ENCODE peak calls at places on chromosome 2, in four cellular contexts. X is WTC11, Y is GM12878, Q is K562. V is an unnamed sample.

GRCh38 chr2:70656421-70657010 is 102.9 kb upstream of the TGFA start:
- DNase-seq in Q (no peak), X (no peak), Y (no peak), V (no peak)

GRCh38 chr2:30664761-30665358 is 142.4 kb downstream of the CAPN13 start:
- DNase-seq in Y (no peak), Q (peak), X (no peak), V (peak)

GRCh38 chr2:176131617-176132396 is 2.3 kb downstream of the HOXD8 start:
- DNase-seq in Q (no peak), X (no peak), Y (no peak), V (no peak)

GRCh38 chr2:181305151-181306123 is 151.7 kb upstream of the ITGA4 start:
- DNase-seq in Q (no peak), X (peak), Y (peak), V (peak)

GRCh38 chr2:222738759-222739292 is 67.4 kb downstream of the MOGAT1 start:
- DNase-seq in X (no peak), Y (no peak), Q (peak), V (no peak)

GRCh38 chr2:233413046-233413445 is 58.8 kb downstream of the DGKD start:
- DNase-seq in Q (no peak), X (no peak), Y (no peak), V (no peak)

GRCh38 chr2:238091426-238092060 is 8.6 kb upstream of the ESPNL start:
- DNase-seq in Q (no peak), Y (no peak), X (no peak), V (no peak)

GRCh38 chr2:96683307-96683706 is 40.7 kb downstream of the FER1L5 start:
- DNase-seq in Q (no peak), Y (no peak), X (no peak), V (no peak)

GRCh38 chr2:207289295-207290018 is 123.7 kb upstream of the KLF7 start:
- DNase-seq in Y (no peak), Q (no peak), X (no peak), V (no peak)

GRCh38 chr2:134389331-134389835 is 135.5 kb downstream of the MGAT5 start:
- DNase-seq in X (no peak), Y (no peak), Q (no peak), V (no peak)

GRCh38 chr2:67824196-67824595 is 238.6 kb downstream of the C1D start:
- DNase-seq in X (no peak), Q (no peak), Y (no peak), V (no peak)

GRCh38 chr2:234341332-234341985 is 155.4 kb downstream of the ARL4C start:
- DNase-seq in Q (no peak), Y (no peak), X (no peak), V (no peak)

GRCh38 chr2:38491436-38491835 is 111.3 kb downstream of the HNRNPLL start:
- DNase-seq in X (no peak), Q (no peak), Y (no peak), V (no peak)

GRCh38 chr2:88832256-88832991 is 141.0 kb downstream of the RPIA start:
- DNase-seq in Q (no peak), X (no peak), Y (no peak), V (no peak)

GRCh38 chr2:6452702-6453481 is 412.8 kb downstream of the CMPK2 start:
- DNase-seq in X (no peak), Q (no peak), Y (no peak), V (no peak)

GRCh38 chr2:128424806-128425205 is 106.1 kb upstream of the HS6ST1 start:
- DNase-seq in Y (no peak), Q (no peak), X (no peak), V (no peak)

GRCh38 chr2:1496394-1496821 is 83.1 kb downstream of the TPO start:
- DNase-seq in Q (no peak), Y (no peak), X (peak), V (no peak)

GRCh38 chr2:200795044-200795443 is 16.7 kb upstream of the BZW1 start:
- DNase-seq in Y (no peak), Q (peak), X (peak), V (peak)

GRCh38 chr2:166321076-166321475 is 54.7 kb downstream of the SCN9A start:
- DNase-seq in Q (no peak), Y (no peak), X (no peak), V (no peak)

GRCh38 chr2:32732912-32733472 is 105.1 kb downstream of the TTC27 start:
- DNase-seq in Y (no peak), X (no peak), Q (no peak), V (no peak)

GRCh38 chr2:53455094-53455493 is 312.5 kb upstream of the CHAC2 start:
- DNase-seq in Q (no peak), Y (no peak), X (no peak), V (no peak)

GRCh38 chr2:239566995-239567580 is 166.3 kb upstream of the HDAC4 start:
- DNase-seq in Q (no peak), X (no peak), Y (no peak), V (no peak)

GRCh38 chr2:8352300-8352699 is 329.6 kb upstream of the ID2 start:
- DNase-seq in Q (no peak), Y (no peak), X (no peak), V (no peak)

GRCh38 chr2:18630101-18630500 is 40.7 kb upstream of the NT5C1B start:
- DNase-seq in X (no peak), Y (no peak), Q (no peak), V (no peak)

GRCh38 chr2:160223560-160223959 is 23.5 kb upstream of the ITGB6 start:
- DNase-seq in Q (no peak), Y (no peak), X (no peak), V (no peak)

GRCh38 chr2:101439716-101440115 is 35.2 kb downstream of the RFX8 start:
- DNase-seq in Y (no peak), Q (no peak), X (no peak), V (no peak)

GRCh38 chr2:167581961-167582574 is 665.3 kb downstream of the STK39 start:
- DNase-seq in Q (no peak), Y (no peak), X (no peak), V (no peak)

GRCh38 chr2:240759454-240759853 is 60.6 kb downstream of the KIF1A start:
- DNase-seq in Y (peak), X (no peak), Q (peak), V (no peak)

GRCh38 chr2:226578373-226578772 is 221.2 kb downstream of the IRS1 start:
- DNase-seq in Y (no peak), Q (no peak), X (no peak), V (no peak)

GRCh38 chr2:46029332-46029811 is 267.8 kb upstream of the EPAS1 start:
- DNase-seq in X (no peak), Q (peak), Y (no peak), V (peak)

GRCh38 chr2:43273477-43273876 is 47.1 kb upstream of the ZFP36L2 start:
- DNase-seq in X (no peak), Q (no peak), Y (no peak), V (no peak)

GRCh38 chr2:226524381-226524843 is 275.2 kb downstream of the IRS1 start:
- DNase-seq in X (no peak), Y (no peak), Q (no peak), V (peak)

GRCh38 chr2:62398295-62398855 is 107.6 kb downstream of the TMEM17 start:
- DNase-seq in Q (no peak), X (no peak), Y (no peak), V (no peak)

GRCh38 chr2:6828299-6828584 is 37.5 kb downstream of the CMPK2 start:
- DNase-seq in X (no peak), Y (no peak), Q (no peak), V (peak)

GRCh38 chr2:142290931-142291330 is 160.1 kb upstream of the LRP1B start:
- DNase-seq in Q (no peak), X (no peak), Y (no peak), V (no peak)

GRCh38 chr2:207487650-207488315 is 42.0 kb upstream of the CREB1 start:
- DNase-seq in Y (no peak), Q (no peak), X (no peak), V (no peak)

GRCh38 chr2:191167766-191168165 is 17.0 kb upstream of the STAT4 start:
- DNase-seq in Q (no peak), X (no peak), Y (no peak), V (no peak)

GRCh38 chr2:181106789-181107418 is 126.5 kb downstream of the UBE2E3 start:
- DNase-seq in X (no peak), Q (no peak), Y (peak), V (no peak)

DNA sequence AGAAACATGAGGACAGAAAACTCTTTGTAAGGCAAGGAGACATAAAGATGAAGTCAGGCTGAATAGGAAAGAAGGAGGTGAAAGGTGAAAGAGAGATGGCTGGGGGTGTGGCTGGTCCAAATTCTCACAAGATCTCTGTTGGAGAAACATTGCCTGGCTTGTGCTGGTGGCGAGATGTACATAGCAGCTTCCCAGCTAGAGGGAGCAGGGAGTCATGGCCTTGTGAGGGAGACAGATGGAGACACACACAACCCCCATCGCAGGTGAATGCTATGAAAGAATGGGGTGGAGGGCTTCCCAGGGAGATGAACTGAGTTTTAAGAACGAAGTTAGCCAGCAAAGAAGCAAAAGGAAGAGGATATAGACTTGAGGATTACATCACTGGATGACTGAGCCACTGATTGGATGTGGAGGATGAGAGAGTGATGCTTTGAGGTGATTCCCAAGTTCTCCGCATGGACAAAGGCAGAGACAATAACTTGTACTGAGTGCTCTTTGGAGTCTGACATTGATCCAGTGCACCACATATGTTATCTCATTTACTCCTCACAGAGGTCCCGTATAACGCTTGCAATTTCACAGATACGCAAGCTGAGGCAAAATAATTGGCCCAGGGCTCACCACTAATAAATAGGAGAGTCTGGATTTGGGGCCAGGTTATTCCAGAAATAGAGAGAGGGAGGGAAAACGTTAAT is 3.6 kb upstream of the EMX1 start:
- DNase-seq in Y (no peak), X (no peak), Q (no peak), V (no peak)
- TF ChIP-seq CTCF in Y (no peak), X (no peak), Q (no peak), V (peak)

DNA sequence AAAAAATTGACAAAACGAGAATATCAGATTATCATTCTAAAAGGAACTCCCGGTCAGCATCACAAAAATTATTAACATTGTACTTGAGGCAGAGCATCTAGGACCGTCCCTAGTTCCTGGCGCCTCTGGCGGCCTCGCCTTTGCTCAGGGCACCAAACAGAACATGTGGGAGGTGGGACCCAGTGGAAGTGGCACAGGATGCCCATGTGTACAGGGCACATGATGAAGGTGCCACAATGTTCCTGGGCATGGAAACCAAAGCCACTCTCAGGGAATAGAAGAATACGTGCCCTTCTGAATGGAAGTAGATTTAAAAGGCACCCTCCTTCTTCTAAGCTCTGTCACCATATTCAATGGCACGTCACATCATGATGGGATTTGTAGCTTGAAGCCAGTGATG is 30.1 kb upstream of the MARCO start:
- DNase-seq in X (no peak), Y (no peak), Q (no peak), V (no peak)
- TF ChIP-seq ETV6 in X (no peak), Y (no peak), Q (no peak), V (no peak)

GRCh38 chr2:86833315-86833714 is 28.4 kb downstream of the CD8B start:
- DNase-seq in X (no peak), Q (no peak), Y (no peak), V (no peak)
- TF ChIP-seq SP1 in X (no peak), Q (no peak), Y (no peak), V (no peak)

DNA sequence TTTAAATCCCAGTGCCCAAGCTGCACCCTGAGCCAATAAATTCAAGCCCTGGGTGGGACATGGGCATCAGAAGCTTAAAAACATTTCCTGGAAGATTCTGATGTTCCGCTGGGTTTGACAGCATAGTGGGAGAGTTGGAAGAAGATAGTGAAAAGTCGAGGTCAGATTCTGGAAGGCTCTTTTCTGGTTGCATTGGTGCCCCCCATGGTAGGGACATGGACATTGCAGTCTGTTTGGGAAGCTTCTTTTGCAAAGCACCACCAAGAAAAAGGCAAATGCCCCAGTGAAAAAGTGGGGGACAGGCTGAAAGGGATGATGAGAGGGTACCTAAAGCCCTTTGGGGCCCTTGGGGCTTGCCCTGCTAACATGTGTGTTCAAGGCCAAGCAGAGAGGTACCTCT is 21.0 kb downstream of the MERTK start:
- DNase-seq in Q (peak), Y (no peak), X (peak), V (peak)
- TF ChIP-seq CTCF in Q (peak), Y (peak), X (no peak), V (peak)

GRCh38 chr2:236969075-236969474 is 116.6 kb upstream of the COPS8 start:
- DNase-seq in X (no peak), Q (no peak), Y (no peak), V (no peak)

GRCh38 chr2:236969767-236970655 is 115.7 kb upstream of the COPS8 start:
- DNase-seq in Q (no peak), Y (no peak), X (no peak), V (no peak)

GRCh38 chr2:236967499-236967783 is 118.2 kb upstream of the COPS8 start:
- DNase-seq in X (no peak), Q (no peak), Y (no peak), V (no peak)

GRCh38 chr2:236970656-236971010 is 115.1 kb upstream of the COPS8 start:
- DNase-seq in Q (no peak), X (no peak), Y (no peak), V (no peak)

GRCh38 chr2:236968101-236968886 is 117.4 kb upstream of the COPS8 start:
- DNase-seq in Y (peak), X (no peak), Q (no peak), V (peak)
- TF ChIP-seq ETV6 in Y (no peak), X (no peak), Q (no peak), V (peak)

GRCh38 chr2:74290466-74291216 is 52.6 kb downstream of the SLC4A5 start:
- DNase-seq in Y (peak), X (no peak), Q (no peak), V (no peak)
- TF ChIP-seq SP1 in Y (no peak), X (no peak), Q (no peak), V (no peak)

DNA sequence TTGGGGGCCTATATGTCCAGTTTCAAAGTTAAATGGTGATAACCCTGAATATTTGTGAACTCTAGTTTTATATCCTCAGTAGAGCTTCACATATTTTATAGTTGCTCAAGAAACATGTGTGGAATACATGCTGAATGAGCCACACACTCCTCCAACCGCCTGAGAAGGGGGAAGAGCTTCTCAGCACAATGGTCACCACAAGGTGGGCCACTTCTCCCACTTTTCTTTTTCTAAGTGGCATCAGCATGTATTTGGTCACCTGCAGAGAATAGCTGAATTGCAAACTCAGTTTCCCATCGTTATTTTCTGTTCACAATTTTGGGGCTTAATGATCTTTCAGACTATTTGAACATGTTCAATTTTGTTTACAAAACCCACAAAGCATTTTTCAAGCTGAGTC is 340.5 kb downstream of the PARD3B start:
- DNase-seq in Y (no peak), X (peak), Q (no peak), V (peak)
- TF ChIP-seq CTCF in Y (no peak), X (peak), Q (peak), V (peak)

GRCh38 chr2:231421051-231421580 is 25.6 kb downstream of the B3GNT7 start:
- DNase-seq in Y (no peak), X (no peak), Q (no peak), V (no peak)
- TF ChIP-seq ETV6 in Y (no peak), X (no peak), Q (no peak), V (no peak)

GRCh38 chr2:179417436-179417949 is 152.9 kb upstream of the SESTD1 start:
- DNase-seq in Q (no peak), Y (no peak), X (no peak), V (no peak)
- TF ChIP-seq SP1 in Q (no peak), Y (no peak), X (no peak), V (no peak)